ENCODE peak calls at places on chromosomes 6 and 20, in eight cellular contexts. S is NCI-H1694 treated with DMSO at 0.1 percent for 48 hours; C is CD8-positive, alpha-beta memory T cell; K is NCI-H774; D is occipital lobe; R is heart right ventricle; G is kidney epithelial cell; Q is tibial nerve. J is an unnamed sample.

GRCh38 chr6:17724341-17724740 is 17.6 kb upstream of the NUP153 start:
- DNase-seq in S (no peak), C (no peak), K (no peak), D (no peak), R (no peak), G (no peak), Q (no peak), J (no peak)

GRCh38 chr6:160418370-160418769 is 70.2 kb downstream of the SLC22A3 start:
- DNase-seq in S (no peak), C (no peak), K (no peak), D (no peak), R (no peak), G (no peak), Q (no peak), J (no peak)

GRCh38 chr6:168049681-168050224 is 29.3 kb downstream of the FRMD1 start:
- DNase-seq in S (no peak), C (no peak), K (no peak), D (no peak), R (no peak), G (no peak), Q (no peak), J (no peak)

GRCh38 chr6:151624900-151625536 is 131.2 kb downstream of the CCDC170 start:
- DNase-seq in S (no peak), C (no peak), K (no peak), D (no peak), R (no peak), G (no peak), Q (no peak), J (no peak)

GRCh38 chr6:43495409-43495941 is 14.7 kb downstream of the LRRC73 start:
- DNase-seq in S (no peak), C (no peak), K (no peak), D (no peak), R (no peak), G (no peak), Q (no peak), J (no peak)

GRCh38 chr20:44997668-44998067 is 31.4 kb downstream of the STK4 start:
- DNase-seq in S (no peak), C (no peak), K (no peak), D (no peak), R (no peak), G (no peak), Q (no peak), J (no peak)

GRCh38 chr6:43927525-43928210 is 157.7 kb downstream of the VEGFA start:
- DNase-seq in S (no peak), C (no peak), K (no peak), D (no peak), R (no peak), G (no peak), Q (no peak), J (no peak)

GRCh38 chr20:48467622-48468021 is 360.2 kb downstream of the PREX1 start:
- DNase-seq in S (no peak), C (no peak), K (no peak), D (no peak), R (no peak), G (no peak), Q (no peak), J (peak)

GRCh38 chr20:13220857-13221297 is at the start of gene ISM1:
- DNase-seq in S (no peak), C (peak), K (peak), D (no peak), R (peak), G (no peak), Q (no peak), J (no peak)

GRCh38 chr6:145506554-145506953 is 228.8 kb downstream of the EPM2A start:
- DNase-seq in S (no peak), C (no peak), K (no peak), D (no peak), R (peak), G (no peak), Q (no peak), J (no peak)

GRCh38 chr6:90319044-90319443 is 22.4 kb upstream of the BACH2 start:
- DNase-seq in S (no peak), C (no peak), K (no peak), D (no peak), R (no peak), G (no peak), Q (no peak), J (no peak)

GRCh38 chr6:125406771-125407170 is 105.0 kb upstream of the HDDC2 start:
- DNase-seq in S (peak), C (no peak), K (no peak), D (peak), R (no peak), G (no peak), Q (no peak), J (no peak)

GRCh38 chr6:144346719-144347446 is 61.7 kb downstream of the UTRN start:
- DNase-seq in S (no peak), C (no peak), K (no peak), D (no peak), R (no peak), G (peak), Q (no peak), J (no peak)

GRCh38 chr6:11947063-11947462 is 65.0 kb upstream of the HIVEP1 start:
- DNase-seq in S (no peak), C (no peak), K (no peak), D (no peak), R (no peak), G (no peak), Q (no peak), J (no peak)

GRCh38 chr6:129007819-129008218 is 124.9 kb downstream of the LAMA2 start:
- DNase-seq in S (no peak), C (no peak), K (no peak), D (no peak), R (no peak), G (no peak), Q (no peak), J (no peak)

GRCh38 chr6:137811121-137811911 is 55.7 kb upstream of the TNFAIP3 start:
- DNase-seq in S (no peak), C (peak), K (peak), D (no peak), R (peak), G (peak), Q (no peak), J (no peak)

GRCh38 chr6:90296346-90297123 is at the start of gene BACH2:
- DNase-seq in S (peak), C (peak), K (peak), D (peak), R (peak), G (no peak), Q (peak), J (peak)

GRCh38 chr6:111661541-111662041 is 55.9 kb upstream of the TRAF3IP2 start:
- DNase-seq in S (peak), C (no peak), K (no peak), D (no peak), R (peak), G (no peak), Q (no peak), J (no peak)

GRCh38 chr6:133973109-133973971 is 20.3 kb downstream of the TBPL1 start:
- DNase-seq in S (peak), C (peak), K (peak), D (no peak), R (no peak), G (no peak), Q (no peak), J (no peak)

GRCh38 chr6:45522486-45522885 is 144.8 kb upstream of the SUPT3H start:
- DNase-seq in S (no peak), C (no peak), K (no peak), D (no peak), R (no peak), G (no peak), Q (no peak), J (no peak)

GRCh38 chr20:44279228-44279627 is 31.8 kb downstream of the FITM2 start:
- DNase-seq in S (no peak), C (no peak), K (no peak), D (no peak), R (no peak), G (no peak), Q (no peak), J (no peak)

GRCh38 chr6:54283877-54284860 is 24.1 kb upstream of the TINAG start:
- DNase-seq in S (no peak), C (no peak), K (no peak), D (no peak), R (no peak), G (peak), Q (no peak), J (no peak)

GRCh38 chr6:131694832-131695426 is 6.3 kb downstream of the OR2A4 start:
- DNase-seq in S (peak), C (peak), K (peak), D (no peak), R (no peak), G (no peak), Q (peak), J (peak)

GRCh38 chr20:59071224-59071623 is 28.6 kb upstream of the PRELID3B start:
- DNase-seq in S (no peak), C (no peak), K (no peak), D (no peak), R (no peak), G (no peak), Q (no peak), J (no peak)

GRCh38 chr20:39909447-39909846 is 779.6 kb downstream of the MAFB start:
- DNase-seq in S (no peak), C (no peak), K (no peak), D (no peak), R (no peak), G (no peak), Q (no peak), J (no peak)

GRCh38 chr6:147222160-147222838 is 18.1 kb downstream of the STXBP5 start:
- DNase-seq in S (no peak), C (no peak), K (no peak), D (no peak), R (no peak), G (no peak), Q (no peak), J (no peak)

GRCh38 chr6:155327326-155328073 is 13.2 kb upstream of the TFB1M start:
- DNase-seq in S (peak), C (peak), K (peak), D (no peak), R (peak), G (no peak), Q (no peak), J (peak)

GRCh38 chr20:32678948-32679347 is 5.2 kb upstream of the C20orf203 start:
- DNase-seq in S (peak), C (no peak), K (no peak), D (peak), R (peak), G (no peak), Q (no peak), J (no peak)

GRCh38 chr20:3067139-3068009 is 4.0 kb upstream of the OXT start:
- DNase-seq in S (no peak), C (no peak), K (no peak), D (no peak), R (no peak), G (no peak), Q (no peak), J (no peak)

GRCh38 chr20:59576216-59576953 is 28.0 kb upstream of the PHACTR3 start:
- DNase-seq in S (no peak), C (no peak), K (no peak), D (no peak), R (no peak), G (no peak), Q (no peak), J (no peak)

GRCh38 chr6:147205690-147206600 is 1.7 kb downstream of the STXBP5 start:
- DNase-seq in S (no peak), C (no peak), K (no peak), D (no peak), R (no peak), G (no peak), Q (no peak), J (no peak)

GRCh38 chr20:8367679-8368078 is 235.6 kb downstream of the PLCB1 start:
- DNase-seq in S (no peak), C (no peak), K (no peak), D (no peak), R (no peak), G (no peak), Q (no peak), J (no peak)

GRCh38 chr6:95143408-95144180 is 433.7 kb upstream of the MANEA start:
- DNase-seq in S (peak), C (no peak), K (no peak), D (no peak), R (no peak), G (no peak), Q (no peak), J (no peak)

GRCh38 chr6:130206474-130206873 is 16.3 kb downstream of the SAMD3 start:
- DNase-seq in S (no peak), C (no peak), K (no peak), D (no peak), R (no peak), G (no peak), Q (no peak), J (no peak)

GRCh38 chr20:36317675-36318074 is 11.5 kb downstream of the DLGAP4 start:
- DNase-seq in S (no peak), C (no peak), K (no peak), D (no peak), R (no peak), G (no peak), Q (no peak), J (no peak)

GRCh38 chr6:27293436-27294152 is 18.5 kb downstream of the POM121L2 start:
- DNase-seq in S (no peak), C (no peak), K (peak), D (no peak), R (no peak), G (no peak), Q (no peak), J (no peak)

GRCh38 chr6:101294051-101294638 is 99.4 kb upstream of the GRIK2 start:
- DNase-seq in S (no peak), C (no peak), K (no peak), D (no peak), R (no peak), G (no peak), Q (no peak), J (no peak)

J was measured in NT2/D1.